ENCODE peak calls at places on chromosomes 1 and 21, in eight cellular contexts. B is GM12864, J is WTC11, A is OCI-LY7, C is AG04450, R is fibroblast of pulmonary artery, T is AG10803, F is GM13977. H is an unnamed sample.

GRCh38 chr1:77412069-77412793 is 130.4 kb downstream of the AK5 start:
- DNase-seq in B (no peak), A (peak; percentile 39), R (peak; percentile 73), J (no peak), C (no peak), T (peak; percentile 29), F (no peak), H (peak; percentile 61)

GRCh38 chr1:107139833-107140702 is 771 bp upstream of the NTNG1 start:
- DNase-seq in A (peak; percentile 68), F (peak; percentile 58), R (peak; percentile 35), T (peak; percentile 71), J (peak; percentile 74), B (no peak), C (no peak), H (peak; percentile 65)

GRCh38 chr21:45295576-45296365 is 8.1 kb upstream of the POFUT2 start:
- DNase-seq in B (no peak), T (peak; percentile 82), R (no peak), F (no peak), C (no peak), A (no peak), J (no peak), H (peak; percentile 89)

GRCh38 chr1:223628233-223628632 is 37.3 kb downstream of the CAPN8 start:
- DNase-seq in C (peak; percentile 4), R (peak; percentile 27), B (no peak), T (peak; percentile 36), A (peak; percentile 59), F (peak; percentile 49), J (peak; percentile 72), H (peak; percentile 11)

GRCh38 chr1:196660912-196661311 is 9.1 kb downstream of the CFH start:
- DNase-seq in J (no peak), F (peak; percentile 21), A (peak; percentile 39), B (no peak), R (peak; percentile 60), T (peak; percentile 25), C (peak; percentile 6), H (peak; percentile 25)

GRCh38 chr1:10761503-10762152 is 34.8 kb downstream of the CASZ1 start:
- DNase-seq in A (peak; percentile 5), R (peak; percentile 9), B (no peak), C (no peak), F (no peak), J (no peak), T (peak; percentile 2), H (no peak)

GRCh38 chr1:188277771-188278170 is 1449.0 kb downstream of the PLA2G4A start:
- DNase-seq in C (no peak), B (no peak), A (no peak), J (no peak), T (no peak), F (no peak), R (no peak), H (no peak)

GRCh38 chr1:204363335-204364114 is 3.8 kb upstream of the PLEKHA6 start:
- DNase-seq in C (peak; percentile 29), T (peak; percentile 61), A (peak; percentile 78), R (peak; percentile 82), J (peak; percentile 73), F (peak; percentile 83), B (peak; percentile 42), H (peak; percentile 58)

GRCh38 chr1:230568008-230568407 is 74.3 kb upstream of the COG2 start:
- DNase-seq in J (peak; percentile 44), T (peak; percentile 15), B (no peak), F (no peak), A (peak; percentile 14), R (peak; percentile 11), C (peak; percentile 13), H (no peak)

GRCh38 chr1:165248969-165249571 is 107.4 kb downstream of the LMX1A start:
- DNase-seq in F (no peak), T (no peak), C (no peak), J (no peak), R (no peak), A (no peak), B (no peak), H (no peak)

GRCh38 chr1:10918531-10918930 is 93.9 kb upstream of the TARDBP start:
- DNase-seq in C (peak; percentile 8), A (no peak), J (no peak), F (no peak), B (no peak), R (no peak), T (peak; percentile 68), H (no peak)

GRCh38 chr21:20720623-20721022 is 277.6 kb upstream of the NCAM2 start:
- DNase-seq in R (peak; percentile 14), F (no peak), T (no peak), C (no peak), J (no peak), A (no peak), B (no peak), H (no peak)

GRCh38 chr1:152029144-152029936 is 7.5 kb downstream of the S100A11 start:
- DNase-seq in T (peak; percentile 46), C (no peak), A (peak; percentile 15), F (no peak), B (no peak), R (peak; percentile 55), J (no peak), H (peak; percentile 11)

GRCh38 chr1:151340870-151341754 is 5.9 kb downstream of the RFX5 start:
- DNase-seq in T (peak; percentile 87), R (peak; percentile 89), A (peak; percentile 89), C (peak; percentile 72), J (peak; percentile 47), B (peak; percentile 55), F (no peak), H (peak; percentile 79)

GRCh38 chr1:37035828-37036666 is 1.7 kb upstream of the GRIK3 start:
- DNase-seq in A (peak; percentile 16), C (no peak), B (no peak), R (no peak), J (peak; percentile 76), T (no peak), F (peak; percentile 47), H (no peak)

GRCh38 chr1:168202941-168203654 is 22.7 kb upstream of the SFT2D2 start:
- DNase-seq in T (peak; percentile 98), A (no peak), C (no peak), R (peak; percentile 97), J (no peak), F (no peak), B (no peak), H (peak; percentile 45)

GRCh38 chr1:172107261-172107820 is 266.0 kb downstream of the DNM3 start:
- DNase-seq in A (no peak), T (peak; percentile 73), B (no peak), F (no peak), C (no peak), R (peak; percentile 17), J (no peak), H (no peak)

GRCh38 chr1:40919475-40920011 is 57.4 kb upstream of the CITED4 start:
- DNase-seq in B (no peak), A (no peak), F (no peak), R (no peak), C (no peak), T (no peak), J (no peak), H (no peak)

GRCh38 chr1:8571200-8571984 is 246.0 kb downstream of the RERE start:
- DNase-seq in J (no peak), F (no peak), T (peak; percentile 45), R (peak; percentile 72), B (no peak), C (no peak), A (peak; percentile 64), H (peak; percentile 20)

GRCh38 chr1:29719253-29719652 is 482.9 kb downstream of the PTPRU start:
- DNase-seq in A (no peak), B (no peak), C (no peak), F (no peak), R (peak; percentile 42), J (no peak), T (peak; percentile 74), H (no peak)

GRCh38 chr1:21865609-21865942 is 53.5 kb downstream of the LDLRAD2 start:
- DNase-seq in T (no peak), C (no peak), B (no peak), J (no peak), A (peak; percentile 86), R (no peak), F (no peak), H (no peak)

GRCh38 chr1:230752407-230752806 is 5.2 kb downstream of the CAPN9 start:
- DNase-seq in F (no peak), C (no peak), T (no peak), B (no peak), J (peak; percentile 54), A (no peak), R (no peak), H (no peak)

GRCh38 chr21:34890724-34891609 is 158.1 kb downstream of the RUNX1 start:
- DNase-seq in T (peak; percentile 57), A (no peak), C (no peak), F (no peak), J (peak; percentile 42), B (no peak), R (peak; percentile 47), H (no peak)
- TF ChIP-seq CTCF in T (peak; percentile 33), A (no peak), C (peak; percentile 25), F (no peak), J (no peak), B (no peak), R (no peak), H (no peak)

GRCh38 chr1:246809473-246809872 is 85.3 kb downstream of the SCCPDH start:
- DNase-seq in C (no peak), B (no peak), T (no peak), A (no peak), F (no peak), J (no peak), R (no peak), H (no peak)
- TF ChIP-seq CTCF in C (peak; percentile 8), B (no peak), T (no peak), A (no peak), F (no peak), J (no peak), R (no peak), H (peak; percentile 42)

DNA sequence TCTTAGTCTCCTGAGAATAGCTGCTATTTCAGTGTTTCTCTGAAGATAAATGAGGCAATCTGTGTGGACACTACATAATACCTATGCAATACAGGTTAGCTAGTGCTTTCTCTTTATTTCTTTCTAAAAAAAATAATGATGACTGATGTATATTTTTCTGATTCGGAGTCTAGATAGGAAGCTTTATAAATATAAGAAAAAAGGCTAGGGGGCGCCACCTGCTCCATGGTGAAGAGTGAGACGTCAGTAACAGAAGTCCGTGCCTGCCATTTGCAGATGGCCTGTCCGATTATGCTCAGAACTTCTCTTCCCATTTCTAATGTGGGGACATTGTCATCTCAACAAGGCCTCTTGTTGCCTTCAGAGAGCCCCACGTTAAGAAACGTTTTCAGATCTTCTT is 26.4 kb downstream of the QSOX1 start:
- DNase-seq in R (peak; percentile 23), C (no peak), T (peak; percentile 17), F (no peak), J (peak; percentile 44), A (no peak), B (no peak), H (no peak)
- TF ChIP-seq CTCF in R (peak; percentile 32), C (peak; percentile 43), T (peak; percentile 25), F (peak; percentile 23), J (peak; percentile 49), A (peak; percentile 75), B (peak; percentile 36), H (peak; percentile 78)

DNA sequence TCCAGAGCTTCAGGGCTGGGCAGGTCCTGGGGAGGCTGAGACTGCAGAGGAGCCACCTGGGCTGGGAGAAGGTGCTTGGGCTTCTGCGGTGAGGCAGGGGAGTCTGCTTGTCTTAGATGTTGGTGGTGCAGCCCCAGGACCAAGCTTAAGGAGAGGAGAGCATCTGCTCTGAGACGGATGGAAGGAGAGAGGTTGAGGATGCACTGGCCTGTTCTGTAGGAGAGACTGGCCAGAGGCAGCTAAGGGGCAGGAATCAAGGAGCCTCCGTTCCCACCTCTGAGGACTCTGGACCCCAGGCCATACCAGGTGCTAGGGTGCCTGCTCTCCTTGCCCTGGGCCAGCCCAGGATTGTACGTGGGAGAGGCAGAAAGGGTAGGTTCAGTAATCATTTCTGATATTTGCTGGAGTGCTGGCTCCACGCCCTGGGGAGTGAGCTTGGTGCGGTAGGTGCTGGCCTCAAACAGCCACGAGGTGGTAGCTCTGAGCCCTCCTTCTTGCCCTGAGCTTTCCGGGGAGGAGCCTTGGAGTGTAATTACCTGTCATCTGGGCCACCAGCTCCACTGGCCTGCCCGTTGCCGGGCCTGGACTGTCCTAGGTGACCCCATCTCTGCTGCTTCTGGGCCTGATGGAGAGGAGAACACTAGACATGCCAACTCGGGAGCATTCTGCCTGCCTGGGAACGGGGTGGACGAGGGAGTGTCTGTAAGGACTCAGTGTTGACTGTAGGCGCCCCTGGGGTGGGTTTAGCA is 9.3 kb downstream of the MYBPH start:
- DNase-seq in T (no peak), R (no peak), C (no peak), B (no peak), F (peak; percentile 51), A (peak; percentile 35), J (no peak), H (no peak)
- TF ChIP-seq CTCF in T (no peak), R (no peak), C (peak; percentile 35), B (peak; percentile 47), F (peak; percentile 39), A (peak; percentile 65), J (no peak), H (no peak)